ENCODE peak calls at places on chromosomes 6 and 20, in five cellular contexts. One of them, this sample, is unnamed.

GRCh38 chr20:57622579-57623381 is 2.6 kb upstream of the ZBP1 start:
- DNase-seq in activated naive CD8-positive, alpha-beta T cell treated with anti-CD3 and anti-CD28 coated beads for 36 hours: peak; percentile 64
- DNase-seq in posterior cingulate gyrus: peak; percentile 78
- DNase-seq in SW 1271: peak; percentile 32
- DNase-seq in lower leg skin: peak; percentile 90
- DNase-seq in this sample: no peak

GRCh38 chr20:25676164-25676809 is 20.4 kb downstream of the ZNF337 start:
- DNase-seq in lower leg skin: no peak
- DNase-seq in SW 1271: no peak
- DNase-seq in posterior cingulate gyrus: no peak
- DNase-seq in activated naive CD8-positive, alpha-beta T cell treated with anti-CD3 and anti-CD28 coated beads for 36 hours: no peak
- DNase-seq in this sample: no peak

GRCh38 chr6:123036663-123037062 is 40.6 kb downstream of the CLVS2 start:
- DNase-seq in posterior cingulate gyrus: no peak
- DNase-seq in SW 1271: no peak
- DNase-seq in lower leg skin: no peak
- DNase-seq in activated naive CD8-positive, alpha-beta T cell treated with anti-CD3 and anti-CD28 coated beads for 36 hours: no peak
- DNase-seq in this sample: no peak

GRCh38 chr6:135922170-135922569 is 70.7 kb downstream of the PDE7B start:
- DNase-seq in activated naive CD8-positive, alpha-beta T cell treated with anti-CD3 and anti-CD28 coated beads for 36 hours: no peak
- DNase-seq in lower leg skin: no peak
- DNase-seq in posterior cingulate gyrus: no peak
- DNase-seq in SW 1271: no peak
- DNase-seq in this sample: no peak

GRCh38 chr6:43758617-43759050 is 11.4 kb upstream of the VEGFA start:
- DNase-seq in posterior cingulate gyrus: peak; percentile 47
- DNase-seq in activated naive CD8-positive, alpha-beta T cell treated with anti-CD3 and anti-CD28 coated beads for 36 hours: no peak
- DNase-seq in SW 1271: no peak
- DNase-seq in lower leg skin: peak; percentile 83
- DNase-seq in this sample: no peak

GRCh38 chr6:56334937-56335336 is 87.6 kb upstream of the COL21A1 start:
- DNase-seq in posterior cingulate gyrus: no peak
- DNase-seq in SW 1271: no peak
- DNase-seq in activated naive CD8-positive, alpha-beta T cell treated with anti-CD3 and anti-CD28 coated beads for 36 hours: no peak
- DNase-seq in lower leg skin: no peak
- DNase-seq in this sample: no peak

GRCh38 chr6:33297956-33298772 is 578 bp downstream of the RGL2 start:
- DNase-seq in SW 1271: peak; percentile 84
- DNase-seq in activated naive CD8-positive, alpha-beta T cell treated with anti-CD3 and anti-CD28 coated beads for 36 hours: peak; percentile 70
- DNase-seq in lower leg skin: peak; percentile 94
- DNase-seq in posterior cingulate gyrus: no peak
- DNase-seq in this sample: peak; percentile 20

GRCh38 chr20:36008461-36009035 is 40.2 kb downstream of the CNBD2 start:
- DNase-seq in lower leg skin: no peak
- DNase-seq in SW 1271: no peak
- DNase-seq in activated naive CD8-positive, alpha-beta T cell treated with anti-CD3 and anti-CD28 coated beads for 36 hours: no peak
- DNase-seq in posterior cingulate gyrus: no peak
- DNase-seq in this sample: no peak

GRCh38 chr20:24989162-24989561 is 3.4 kb downstream of the APMAP start:
- DNase-seq in posterior cingulate gyrus: peak; percentile 9
- DNase-seq in lower leg skin: peak; percentile 31
- DNase-seq in SW 1271: no peak
- DNase-seq in activated naive CD8-positive, alpha-beta T cell treated with anti-CD3 and anti-CD28 coated beads for 36 hours: no peak
- DNase-seq in this sample: no peak

GRCh38 chr20:49984426-49985153 is 1.8 kb downstream of the SNAI1 start:
- DNase-seq in posterior cingulate gyrus: no peak
- DNase-seq in activated naive CD8-positive, alpha-beta T cell treated with anti-CD3 and anti-CD28 coated beads for 36 hours: no peak
- DNase-seq in lower leg skin: no peak
- DNase-seq in SW 1271: no peak
- DNase-seq in this sample: no peak

GRCh38 chr6:157239671-157240058 is 83.7 kb downstream of the TMEM242 start:
- DNase-seq in posterior cingulate gyrus: no peak
- DNase-seq in activated naive CD8-positive, alpha-beta T cell treated with anti-CD3 and anti-CD28 coated beads for 36 hours: no peak
- DNase-seq in SW 1271: no peak
- DNase-seq in lower leg skin: no peak
- DNase-seq in this sample: no peak

GRCh38 chr6:132369526-132369925 is 31.7 kb downstream of the MOXD1 start:
- DNase-seq in SW 1271: no peak
- DNase-seq in posterior cingulate gyrus: no peak
- DNase-seq in activated naive CD8-positive, alpha-beta T cell treated with anti-CD3 and anti-CD28 coated beads for 36 hours: no peak
- DNase-seq in lower leg skin: no peak
- DNase-seq in this sample: no peak

GRCh38 chr6:125986956-125987617 is 747 bp downstream of the TRMT11 start:
- DNase-seq in posterior cingulate gyrus: no peak
- DNase-seq in SW 1271: no peak
- DNase-seq in lower leg skin: no peak
- DNase-seq in activated naive CD8-positive, alpha-beta T cell treated with anti-CD3 and anti-CD28 coated beads for 36 hours: no peak
- DNase-seq in this sample: no peak

GRCh38 chr6:146149770-146150169 is 120.9 kb downstream of the GRM1 start:
- DNase-seq in lower leg skin: no peak
- DNase-seq in SW 1271: no peak
- DNase-seq in posterior cingulate gyrus: no peak
- DNase-seq in activated naive CD8-positive, alpha-beta T cell treated with anti-CD3 and anti-CD28 coated beads for 36 hours: no peak
- DNase-seq in this sample: no peak

GRCh38 chr6:134351615-134352474 is 33.9 kb upstream of the SGK1 start:
- DNase-seq in SW 1271: no peak
- DNase-seq in lower leg skin: no peak
- DNase-seq in activated naive CD8-positive, alpha-beta T cell treated with anti-CD3 and anti-CD28 coated beads for 36 hours: peak; percentile 16
- DNase-seq in posterior cingulate gyrus: no peak
- DNase-seq in this sample: no peak

GRCh38 chr20:56417911-56418310 is 5.9 kb downstream of the CASS4 start:
- DNase-seq in activated naive CD8-positive, alpha-beta T cell treated with anti-CD3 and anti-CD28 coated beads for 36 hours: no peak
- DNase-seq in SW 1271: no peak
- DNase-seq in posterior cingulate gyrus: no peak
- DNase-seq in lower leg skin: peak; percentile 12
- DNase-seq in this sample: no peak

GRCh38 chr20:5364997-5365597 is 48.3 kb upstream of the PROKR2 start:
- DNase-seq in SW 1271: no peak
- DNase-seq in lower leg skin: no peak
- DNase-seq in posterior cingulate gyrus: no peak
- DNase-seq in activated naive CD8-positive, alpha-beta T cell treated with anti-CD3 and anti-CD28 coated beads for 36 hours: no peak
- DNase-seq in this sample: no peak

GRCh38 chr6:11209941-11210340 is 22.5 kb downstream of the NEDD9 start:
- DNase-seq in SW 1271: no peak
- DNase-seq in lower leg skin: no peak
- DNase-seq in activated naive CD8-positive, alpha-beta T cell treated with anti-CD3 and anti-CD28 coated beads for 36 hours: no peak
- DNase-seq in posterior cingulate gyrus: no peak
- DNase-seq in this sample: no peak

GRCh38 chr6:145529582-145529981 is 205.7 kb downstream of the EPM2A start:
- DNase-seq in SW 1271: no peak
- DNase-seq in posterior cingulate gyrus: no peak
- DNase-seq in activated naive CD8-positive, alpha-beta T cell treated with anti-CD3 and anti-CD28 coated beads for 36 hours: no peak
- DNase-seq in lower leg skin: no peak
- DNase-seq in this sample: no peak

GRCh38 chr20:62826646-62827322 is 9.9 kb downstream of the COL9A3 start:
- DNase-seq in activated naive CD8-positive, alpha-beta T cell treated with anti-CD3 and anti-CD28 coated beads for 36 hours: no peak
- DNase-seq in lower leg skin: no peak
- DNase-seq in posterior cingulate gyrus: no peak
- DNase-seq in SW 1271: no peak
- DNase-seq in this sample: no peak

GRCh38 chr20:6388666-6389197 is 265.9 kb upstream of the FERMT1 start:
- DNase-seq in SW 1271: no peak
- DNase-seq in lower leg skin: no peak
- DNase-seq in posterior cingulate gyrus: no peak
- DNase-seq in activated naive CD8-positive, alpha-beta T cell treated with anti-CD3 and anti-CD28 coated beads for 36 hours: no peak
- DNase-seq in this sample: no peak

GRCh38 chr6:108250240-108250866 is 10.5 kb downstream of the SNX3 start:
- DNase-seq in SW 1271: no peak
- DNase-seq in posterior cingulate gyrus: no peak
- DNase-seq in lower leg skin: no peak
- DNase-seq in activated naive CD8-positive, alpha-beta T cell treated with anti-CD3 and anti-CD28 coated beads for 36 hours: no peak
- DNase-seq in this sample: no peak

GRCh38 chr6:41966961-41967311 is 25.3 kb upstream of the CCND3 start:
- DNase-seq in lower leg skin: no peak
- DNase-seq in SW 1271: peak; percentile 79
- DNase-seq in activated naive CD8-positive, alpha-beta T cell treated with anti-CD3 and anti-CD28 coated beads for 36 hours: no peak
- DNase-seq in posterior cingulate gyrus: no peak
- DNase-seq in this sample: no peak

GRCh38 chr20:35451295-35451694 is 4.1 kb upstream of the CEP250 start:
- DNase-seq in posterior cingulate gyrus: no peak
- DNase-seq in SW 1271: no peak
- DNase-seq in activated naive CD8-positive, alpha-beta T cell treated with anti-CD3 and anti-CD28 coated beads for 36 hours: no peak
- DNase-seq in lower leg skin: no peak
- DNase-seq in this sample: no peak

GRCh38 chr6:3773696-3774298 is 22.3 kb upstream of the PXDC1 start:
- DNase-seq in activated naive CD8-positive, alpha-beta T cell treated with anti-CD3 and anti-CD28 coated beads for 36 hours: no peak
- DNase-seq in lower leg skin: peak; percentile 89
- DNase-seq in SW 1271: no peak
- DNase-seq in posterior cingulate gyrus: no peak
- DNase-seq in this sample: no peak

GRCh38 chr6:15952231-15953151 is 176.4 kb upstream of the MYLIP start:
- DNase-seq in SW 1271: no peak
- DNase-seq in activated naive CD8-positive, alpha-beta T cell treated with anti-CD3 and anti-CD28 coated beads for 36 hours: no peak
- DNase-seq in lower leg skin: no peak
- DNase-seq in posterior cingulate gyrus: no peak
- DNase-seq in this sample: no peak

GRCh38 chr6:79824231-79824630 is 123.1 kb downstream of the ELOVL4 start:
- DNase-seq in posterior cingulate gyrus: no peak
- DNase-seq in lower leg skin: no peak
- DNase-seq in activated naive CD8-positive, alpha-beta T cell treated with anti-CD3 and anti-CD28 coated beads for 36 hours: no peak
- DNase-seq in SW 1271: no peak
- DNase-seq in this sample: no peak

GRCh38 chr20:53958240-53958639 is 112.2 kb downstream of the BCAS1 start:
- DNase-seq in lower leg skin: no peak
- DNase-seq in activated naive CD8-positive, alpha-beta T cell treated with anti-CD3 and anti-CD28 coated beads for 36 hours: no peak
- DNase-seq in SW 1271: no peak
- DNase-seq in posterior cingulate gyrus: no peak
- DNase-seq in this sample: no peak

GRCh38 chr6:11972270-11972669 is 39.8 kb upstream of the HIVEP1 start:
- DNase-seq in posterior cingulate gyrus: no peak
- DNase-seq in lower leg skin: no peak
- DNase-seq in SW 1271: no peak
- DNase-seq in activated naive CD8-positive, alpha-beta T cell treated with anti-CD3 and anti-CD28 coated beads for 36 hours: no peak
- DNase-seq in this sample: no peak

GRCh38 chr6:30195951-30196350 is 17.3 kb downstream of the TRIM26 start:
- DNase-seq in activated naive CD8-positive, alpha-beta T cell treated with anti-CD3 and anti-CD28 coated beads for 36 hours: no peak
- DNase-seq in SW 1271: no peak
- DNase-seq in lower leg skin: no peak
- DNase-seq in posterior cingulate gyrus: no peak
- DNase-seq in this sample: no peak

GRCh38 chr6:113461153-113461897 is 395.8 kb upstream of the MARCKS start:
- DNase-seq in posterior cingulate gyrus: no peak
- DNase-seq in lower leg skin: no peak
- DNase-seq in SW 1271: no peak
- DNase-seq in activated naive CD8-positive, alpha-beta T cell treated with anti-CD3 and anti-CD28 coated beads for 36 hours: no peak
- DNase-seq in this sample: no peak

GRCh38 chr20:36818831-36819230 is 45.3 kb upstream of the DSN1 start:
- DNase-seq in lower leg skin: no peak
- DNase-seq in SW 1271: no peak
- DNase-seq in activated naive CD8-positive, alpha-beta T cell treated with anti-CD3 and anti-CD28 coated beads for 36 hours: no peak
- DNase-seq in posterior cingulate gyrus: no peak
- DNase-seq in this sample: no peak

This sample was measured in anterior cingulate cortex.